ENCODE peak calls at places on chromosomes 13 and 19, in eight cellular contexts. T, E, X, C, A, H, S and I are unnamed samples.

GRCh38 chr19:11018179-11018578 is 57.3 kb downstream of the SMARCA4 start:
- DNase-seq in T (no peak), E (no peak), X (no peak), C (no peak), A (no peak), H (no peak), S (no peak), I (no peak)

GRCh38 chr13:114107686-114108081 is 24.7 kb downstream of the RASA3 start:
- DNase-seq in T (peak; percentile 0), E (no peak), X (no peak), C (no peak), A (no peak), H (no peak), S (no peak), I (no peak)

GRCh38 chr13:34391071-34391470 is 551.0 kb upstream of the NBEA start:
- DNase-seq in T (no peak), E (no peak), X (no peak), C (no peak), A (no peak), H (no peak), S (peak; percentile 39), I (no peak)

GRCh38 chr13:108426893-108427292 is 157.4 kb downstream of the TNFSF13B start:
- DNase-seq in T (no peak), E (no peak), X (no peak), C (no peak), A (no peak), H (no peak), S (no peak), I (no peak)

GRCh38 chr19:47598407-47599349 is 10.3 kb upstream of the BICRA start:
- DNase-seq in T (no peak), E (peak; percentile 68), X (no peak), C (no peak), A (no peak), H (no peak), S (peak; percentile 95), I (no peak)

GRCh38 chr19:13859361-13859880 is 17.5 kb upstream of the NANOS3 start:
- DNase-seq in T (no peak), E (no peak), X (peak; percentile 46), C (no peak), A (no peak), H (no peak), S (no peak), I (no peak)

GRCh38 chr19:7515471-7516226 is at the start of gene ZNF358:
- DNase-seq in T (peak; percentile 68), E (peak; percentile 86), X (peak; percentile 76), C (peak; percentile 58), A (no peak), H (no peak), S (no peak), I (no peak)

GRCh38 chr19:1199531-1199930 is 6.0 kb upstream of the STK11 start:
- DNase-seq in T (no peak), E (no peak), X (no peak), C (no peak), A (no peak), H (no peak), S (no peak), I (no peak)

GRCh38 chr13:32585625-32586021 is 629 bp upstream of the PDS5B start:
- DNase-seq in T (no peak), E (no peak), X (peak; percentile 23), C (no peak), A (no peak), H (no peak), S (no peak), I (peak; percentile 1)

GRCh38 chr13:27403252-27403678 is 21.2 kb upstream of the GTF3A start:
- DNase-seq in T (no peak), E (no peak), X (no peak), C (no peak), A (no peak), H (no peak), S (no peak), I (no peak)

GRCh38 chr19:36528921-36529518 is 949 bp upstream of the ZNF260 start:
- DNase-seq in T (peak; percentile 54), E (peak; percentile 13), X (peak; percentile 35), C (no peak), A (peak; percentile 3), H (no peak), S (no peak), I (peak; percentile 22)

GRCh38 chr13:111090169-111090568 is 24.9 kb upstream of the ARHGEF7 start:
- DNase-seq in T (no peak), E (no peak), X (no peak), C (no peak), A (no peak), H (no peak), S (no peak), I (no peak)

GRCh38 chr13:107994137-107994536 is 221.2 kb downstream of the LIG4 start:
- DNase-seq in T (no peak), E (no peak), X (no peak), C (no peak), A (no peak), H (no peak), S (no peak), I (no peak)

GRCh38 chr19:913080-913748 is at the start of gene R3HDM4:
- DNase-seq in T (peak; percentile 89), E (peak; percentile 83), X (peak; percentile 60), C (peak; percentile 52), A (peak; percentile 70), H (peak; percentile 84), S (no peak), I (no peak)

GRCh38 chr19:12790628-12791344 is 500 bp upstream of the JUNB start:
- DNase-seq in T (no peak), E (no peak), X (no peak), C (no peak), A (no peak), H (no peak), S (no peak), I (no peak)

GRCh38 chr13:110644892-110645521 is 29.7 kb downstream of the NAXD start:
- DNase-seq in T (peak; percentile 47), E (no peak), X (peak; percentile 88), C (no peak), A (no peak), H (no peak), S (peak; percentile 24), I (peak; percentile 78)

GRCh38 chr13:67069117-67069767 is 160.9 kb downstream of the PCDH9 start:
- DNase-seq in T (no peak), E (peak; percentile 77), X (no peak), C (no peak), A (no peak), H (no peak), S (no peak), I (no peak)

GRCh38 chr13:44396963-44397580 is 23.4 kb downstream of the SERP2 start:
- DNase-seq in T (no peak), E (no peak), X (no peak), C (no peak), A (no peak), H (no peak), S (no peak), I (no peak)

GRCh38 chr13:91468301-91468700 is 69.9 kb downstream of the GPC5 start:
- DNase-seq in T (no peak), E (no peak), X (no peak), C (no peak), A (no peak), H (no peak), S (no peak), I (no peak)

GRCh38 chr13:52703482-52703881 is 36.1 kb downstream of the CNMD start:
- DNase-seq in T (no peak), E (no peak), X (no peak), C (no peak), A (no peak), H (no peak), S (no peak), I (no peak)

GRCh38 chr13:43397110-43397509 is 373.7 kb downstream of the DNAJC15 start:
- DNase-seq in T (no peak), E (no peak), X (no peak), C (no peak), A (no peak), H (no peak), S (no peak), I (no peak)

GRCh38 chr19:45320997-45321775 is 1.5 kb downstream of the CKM start:
- DNase-seq in T (no peak), E (no peak), X (no peak), C (no peak), A (no peak), H (no peak), S (no peak), I (no peak)

GRCh38 chr13:45219938-45220375 is 19.1 kb upstream of the KCTD4 start:
- DNase-seq in T (no peak), E (no peak), X (peak; percentile 55), C (no peak), A (no peak), H (no peak), S (peak; percentile 79), I (no peak)

GRCh38 chr13:73765651-73766384 is 368.4 kb downstream of the KLF12 start:
- DNase-seq in T (peak; percentile 73), E (peak; percentile 78), X (no peak), C (peak; percentile 68), A (peak; percentile 34), H (peak; percentile 54), S (peak; percentile 30), I (peak; percentile 39)

GRCh38 chr19:3041756-3042517 is 12.9 kb upstream of the TLE2 start:
- DNase-seq in T (no peak), E (no peak), X (no peak), C (no peak), A (no peak), H (no peak), S (no peak), I (no peak)

GRCh38 chr13:27201661-27202060 is 30.1 kb upstream of the USP12 start:
- DNase-seq in T (no peak), E (no peak), X (no peak), C (no peak), A (no peak), H (no peak), S (no peak), I (no peak)

GRCh38 chr19:1630811-1631210 is 21.6 kb downstream of the TCF3 start:
- DNase-seq in T (no peak), E (no peak), X (no peak), C (no peak), A (no peak), H (no peak), S (no peak), I (no peak)

GRCh38 chr19:56141416-56141992 is 417 bp downstream of the ZNF444 start:
- DNase-seq in T (peak; percentile 34), E (no peak), X (peak; percentile 26), C (peak; percentile 34), A (no peak), H (peak; percentile 38), S (no peak), I (no peak)

GRCh38 chr13:111383591-111384440 is 63.4 kb downstream of the TEX29 start:
- DNase-seq in T (no peak), E (no peak), X (no peak), C (no peak), A (no peak), H (no peak), S (no peak), I (no peak)

GRCh38 chr19:51687791-51688664 is 5.1 kb upstream of the SPACA6 start:
- DNase-seq in T (no peak), E (no peak), X (no peak), C (peak; percentile 3), A (no peak), H (no peak), S (no peak), I (no peak)

GRCh38 chr13:28488376-28489005 is 6.4 kb downstream of the FLT1 start:
- DNase-seq in T (no peak), E (no peak), X (peak; percentile 74), C (no peak), A (no peak), H (no peak), S (no peak), I (no peak)

GRCh38 chr13:33125821-33126570 is 109.8 kb downstream of the KL start:
- DNase-seq in T (no peak), E (peak; percentile 13), X (no peak), C (no peak), A (no peak), H (no peak), S (peak; percentile 94), I (no peak)

GRCh38 chr19:36008336-36008978 is at the start of gene SYNE4:
- DNase-seq in T (no peak), E (no peak), X (no peak), C (no peak), A (no peak), H (no peak), S (no peak), I (no peak)

GRCh38 chr13:45325806-45326205 is 15.2 kb downstream of the TPT1 start:
- DNase-seq in T (no peak), E (no peak), X (peak; percentile 64), C (no peak), A (no peak), H (no peak), S (peak; percentile 81), I (no peak)